ENCODE peak calls at places on chromosome 19, in five cellular contexts. Z is K562, Y is HepG2, E is H1, D is GM12878. X is an unnamed sample.

GRCh38 chr19:55687281-55688172 is 12.5 kb downstream of the EPN1 start:
- DNase-seq in Z (no peak), Y (no peak), E (no peak), D (no peak), X (no peak)

GRCh38 chr19:38287604-38288003 is 16.4 kb upstream of the C19orf33 start:
- DNase-seq in Z (no peak), Y (no peak), E (no peak), D (no peak), X (no peak)

GRCh38 chr19:51784922-51785690 is 9.9 kb upstream of the FPR3 start:
- DNase-seq in Z (peak; percentile 51), Y (no peak), E (no peak), D (peak; percentile 32), X (no peak)

GRCh38 chr19:32422435-32422834 is 16.9 kb downstream of the DPY19L3 start:
- DNase-seq in Z (no peak), Y (no peak), E (no peak), D (no peak), X (no peak)

GRCh38 chr19:14632286-14632685 is 42.4 kb downstream of the ADGRE3 start:
- DNase-seq in Z (peak; percentile 83), Y (peak; percentile 32), E (no peak), D (peak; percentile 40), X (peak; percentile 19)

GRCh38 chr19:13748169-13748884 is 16.0 kb upstream of the MRI1 start:
- DNase-seq in Z (peak; percentile 46), Y (no peak), E (peak; percentile 47), D (no peak), X (peak; percentile 44)

GRCh38 chr19:2290441-2291184 is 8.6 kb upstream of the PEAK3 start:
- DNase-seq in Z (no peak), Y (no peak), E (peak; percentile 79), D (no peak), X (no peak)

GRCh38 chr19:55640577-55641375 is at the start of gene ZNF580:
- DNase-seq in Z (peak; percentile 86), Y (peak; percentile 40), E (peak; percentile 86), D (no peak), X (peak; percentile 88)

GRCh38 chr19:18385675-18386542 is at the start of gene GDF15:
- DNase-seq in Z (peak; percentile 97), Y (peak; percentile 95), E (peak; percentile 90), D (no peak), X (peak; percentile 87)

GRCh38 chr19:32233091-32233490 is 112.3 kb upstream of the ZNF507 start:
- DNase-seq in Z (no peak), Y (no peak), E (peak; percentile 27), D (no peak), X (no peak)

GRCh38 chr19:45456500-45456815 is 11.3 kb upstream of the FOSB start:
- DNase-seq in Z (no peak), Y (no peak), E (no peak), D (no peak), X (no peak)

GRCh38 chr19:36255316-36255715 is 40.4 kb downstream of the ZNF146 start:
- DNase-seq in Z (no peak), Y (no peak), E (no peak), D (no peak), X (no peak)

GRCh38 chr19:41990028-41990427 is 4.0 kb downstream of the ATP1A3 start:
- DNase-seq in Z (no peak), Y (no peak), E (no peak), D (no peak), X (no peak)

GRCh38 chr19:38317104-38317612 is 1.4 kb upstream of the YIF1B start:
- DNase-seq in Z (peak; percentile 94), Y (no peak), E (no peak), D (no peak), X (no peak)

GRCh38 chr19:52099497-52100138 is 4.1 kb upstream of the ZNF841 start:
- DNase-seq in Z (no peak), Y (peak; percentile 64), E (no peak), D (no peak), X (no peak)

GRCh38 chr19:38691938-38692457 is 44.5 kb downstream of the ACTN4 start:
- DNase-seq in Z (no peak), Y (no peak), E (no peak), D (no peak), X (peak; percentile 75)

GRCh38 chr19:53432088-53432661 is 391 bp downstream of the ZNF761 start:
- DNase-seq in Z (peak; percentile 21), Y (no peak), E (peak; percentile 56), D (no peak), X (no peak)

DNA sequence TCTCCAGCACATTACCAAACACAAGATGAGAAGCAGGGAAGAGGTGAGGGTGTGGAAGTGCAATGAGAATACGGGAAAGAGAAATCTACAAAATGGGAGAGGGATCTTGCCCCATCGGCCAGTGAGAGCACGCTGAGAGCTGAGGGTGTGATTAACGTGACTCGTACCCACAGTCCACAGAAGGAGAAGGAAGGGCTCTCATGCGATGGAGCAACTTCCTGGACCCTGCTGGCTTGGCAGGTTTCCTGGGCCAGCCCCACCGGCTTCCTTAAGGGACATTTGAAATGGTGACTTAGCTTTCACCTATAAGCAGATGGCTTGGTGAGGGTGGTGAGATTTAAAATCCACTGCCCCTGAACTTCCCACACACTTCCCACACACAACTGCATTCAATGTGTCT is 740.1 kb downstream of the UQCRFS1 start:
- DNase-seq in Z (no peak), Y (no peak), E (no peak), D (no peak), X (no peak)
- TF ChIP-seq HDAC2 in Z (no peak), Y (no peak), E (no peak), D (no peak), X (no peak)

GRCh38 chr19:33511346-33511745 is 10.2 kb downstream of the PEPD start:
- DNase-seq in Z (no peak), Y (no peak), E (no peak), D (no peak), X (no peak)
- TF ChIP-seq HDAC2 in Z (no peak), Y (no peak), E (no peak), D (no peak), X (no peak)

GRCh38 chr19:16293133-16294085 is 31.2 kb upstream of the KLF2 start:
- DNase-seq in Z (peak; percentile 68), Y (no peak), E (no peak), D (no peak), X (peak; percentile 71)
- TF ChIP-seq HDAC2 in Z (no peak), Y (no peak), E (no peak), D (no peak), X (no peak)

GRCh38 chr19:50290011-50290410 is 39.2 kb downstream of the KCNC3 start:
- DNase-seq in Z (no peak), Y (no peak), E (no peak), D (no peak), X (no peak)
- TF ChIP-seq HDAC2 in Z (no peak), Y (no peak), E (no peak), D (no peak), X (no peak)

DNA sequence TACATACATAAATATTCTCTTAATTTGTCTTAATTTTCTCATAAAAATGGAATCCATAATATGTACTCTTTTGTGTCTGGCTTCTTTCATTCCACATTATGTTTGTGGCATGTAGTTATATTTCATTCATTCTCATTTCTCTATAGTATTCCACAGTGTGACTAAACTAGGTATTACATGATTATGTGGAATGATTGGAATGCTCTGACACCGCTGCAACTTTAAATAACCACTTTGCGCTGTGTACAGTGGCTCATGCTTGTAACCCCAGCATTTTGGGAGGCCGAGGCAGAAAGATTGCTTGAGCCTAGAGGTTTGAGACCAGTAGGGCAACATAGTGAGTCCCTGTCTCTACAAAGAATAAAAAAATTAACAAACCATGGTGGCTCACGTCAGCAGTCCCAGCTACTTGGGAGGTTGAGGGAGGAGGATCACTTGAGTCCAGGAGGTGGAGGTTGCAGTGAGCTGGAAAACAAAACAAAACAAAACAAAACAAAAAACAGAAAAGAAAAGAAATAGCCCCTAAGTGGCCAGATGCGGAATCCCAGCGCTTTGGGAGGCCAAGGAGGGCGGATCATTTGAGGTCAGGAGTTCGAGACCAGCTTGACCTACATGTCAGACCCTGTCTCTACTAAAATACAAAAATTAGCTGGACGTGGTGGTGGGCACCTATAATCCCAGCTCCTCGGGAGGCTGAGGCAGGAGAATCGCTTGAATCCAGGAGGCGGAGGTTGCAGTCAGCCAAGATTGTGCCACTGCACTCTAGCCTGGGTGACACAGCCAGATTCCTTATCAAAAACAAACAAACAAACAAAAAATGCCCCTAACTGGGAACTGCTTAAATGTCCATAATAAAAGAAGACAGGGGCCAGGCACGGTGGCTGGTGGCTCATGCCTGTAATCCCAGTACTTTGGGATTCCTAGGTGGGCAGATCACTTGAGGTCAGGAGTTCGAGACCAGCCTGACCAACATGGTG is 8.0 kb upstream of the SAE1 start:
- DNase-seq in Z (no peak), Y (peak; percentile 58), E (no peak), D (no peak), X (no peak)
- TF ChIP-seq HDAC2 in Z (no peak), Y (no peak), E (no peak), D (no peak), X (no peak)

DNA sequence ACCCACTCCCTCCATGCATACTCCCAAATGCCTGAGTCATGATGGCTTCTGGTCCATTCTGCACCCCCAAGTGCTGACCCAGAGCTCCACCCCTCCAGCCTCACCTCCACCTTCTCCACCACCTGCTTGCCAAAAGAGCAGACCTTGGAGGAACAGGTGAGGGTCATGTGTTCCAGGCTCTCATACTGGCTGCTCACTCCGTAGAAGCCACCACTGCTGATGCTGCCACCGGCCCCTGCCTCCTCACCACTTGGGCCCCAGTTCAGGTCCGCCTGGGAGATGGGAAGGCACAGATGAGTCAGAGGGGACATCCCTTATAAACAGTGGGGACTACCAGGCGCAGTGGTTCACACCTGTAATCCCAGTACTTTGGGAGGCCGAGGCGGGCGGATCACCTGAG is 7.9 kb downstream of the CD37 start:
- DNase-seq in Z (no peak), Y (no peak), E (no peak), D (no peak), X (no peak)
- TF ChIP-seq HDAC2 in Z (no peak), Y (no peak), E (no peak), D (no peak), X (no peak)